ENCODE peak calls at places on chromosome 4, in four cellular contexts. I is HepG2, X is Panc1, D is K562. G is an unnamed sample.
A peak's percentile ranks its signal among the peaks of the same experiment; 100 is the strongest.

GRCh38 chr4:39305902-39306677 is 60.1 kb downstream of the RFC1 start:
- DNase-seq in I (no peak), X (no peak), D (peak; percentile 19), G (no peak)

GRCh38 chr4:139443661-139444060 is 10.3 kb upstream of the RAB33B start:
- DNase-seq in I (no peak), X (no peak), D (peak; percentile 16), G (no peak)

GRCh38 chr4:14308229-14308651 is 680.7 kb upstream of the BOD1L1 start:
- DNase-seq in I (no peak), X (no peak), D (no peak), G (no peak)

GRCh38 chr4:10108818-10109783 is 7.5 kb downstream of the WDR1 start:
- DNase-seq in I (no peak), X (no peak), D (no peak), G (no peak)

GRCh38 chr4:94595880-94596483 is 144.2 kb downstream of the PDLIM5 start:
- DNase-seq in I (peak; percentile 48), X (peak; percentile 27), D (peak; percentile 15), G (peak; percentile 32)

GRCh38 chr4:150525321-150525868 is 56.6 kb upstream of the MAB21L2 start:
- DNase-seq in I (no peak), X (no peak), D (no peak), G (no peak)

GRCh38 chr4:62014982-62015739 is 815.0 kb downstream of the ADGRL3 start:
- DNase-seq in I (no peak), X (no peak), D (no peak), G (no peak)

GRCh38 chr4:95215991-95216605 is 332.7 kb downstream of the UNC5C start:
- DNase-seq in I (no peak), X (no peak), D (no peak), G (no peak)

GRCh38 chr4:85603437-85604336 is 128.7 kb downstream of the ARHGAP24 start:
- DNase-seq in I (no peak), X (no peak), D (no peak), G (no peak)

GRCh38 chr4:157128395-157128794 is 52.4 kb downstream of the GLRB start:
- DNase-seq in I (no peak), X (peak; percentile 2), D (no peak), G (peak; percentile 15)

GRCh38 chr4:508675-509373 is 9.8 kb downstream of the PIGG start:
- DNase-seq in I (no peak), X (no peak), D (no peak), G (no peak)

GRCh38 chr4:44056721-44057151 is 391.9 kb downstream of the KCTD8 start:
- DNase-seq in I (no peak), X (no peak), D (no peak), G (no peak)

DNA sequence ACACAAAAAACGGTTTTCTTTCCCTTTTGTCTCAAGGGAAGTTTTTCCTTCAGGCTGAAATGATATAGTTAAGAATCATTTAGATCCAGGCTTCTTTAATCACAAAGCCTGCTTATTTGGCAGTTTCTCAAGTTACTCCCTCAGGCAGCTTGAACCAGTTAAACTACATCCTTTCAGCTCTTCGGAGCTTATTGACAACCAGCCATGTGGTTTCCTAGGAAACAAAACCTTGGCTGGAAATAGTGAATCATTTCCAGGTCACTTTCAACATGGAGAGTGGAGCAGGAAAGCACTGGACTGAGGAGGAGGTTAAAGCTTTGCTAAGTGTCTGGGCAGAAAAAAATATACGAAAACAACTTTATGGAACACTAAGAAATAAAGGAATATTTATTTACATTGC is 23.0 kb upstream of the AASDH start:
- DNase-seq in I (peak; percentile 72), X (no peak), D (no peak), G (peak; percentile 89)
- TF ChIP-seq REST in I (no peak), X (no peak), D (no peak), G (no peak)

DNA sequence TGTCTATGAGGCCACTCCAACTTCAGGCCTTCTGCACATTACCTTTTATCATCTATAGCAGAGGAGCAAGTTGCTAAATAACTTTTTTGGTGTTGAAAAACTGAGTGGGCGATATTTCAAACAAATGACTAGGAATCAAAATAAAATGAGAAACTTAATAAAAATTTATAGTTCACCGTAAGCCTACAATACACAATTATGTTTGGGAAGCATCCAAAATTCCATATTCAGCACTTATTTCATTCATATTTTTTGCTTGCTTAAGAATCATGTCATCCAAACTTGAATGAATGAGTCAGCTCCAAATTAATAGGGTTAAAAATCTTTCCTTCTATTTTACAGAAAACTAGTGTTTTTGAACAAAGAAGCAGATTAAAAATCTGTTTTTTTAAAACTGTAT is 119.1 kb downstream of the SH3RF1 start:
- DNase-seq in I (no peak), X (no peak), D (no peak), G (no peak)
- TF ChIP-seq TCF7L2 in I (no peak), X (no peak), D (no peak), G (no peak)

DNA sequence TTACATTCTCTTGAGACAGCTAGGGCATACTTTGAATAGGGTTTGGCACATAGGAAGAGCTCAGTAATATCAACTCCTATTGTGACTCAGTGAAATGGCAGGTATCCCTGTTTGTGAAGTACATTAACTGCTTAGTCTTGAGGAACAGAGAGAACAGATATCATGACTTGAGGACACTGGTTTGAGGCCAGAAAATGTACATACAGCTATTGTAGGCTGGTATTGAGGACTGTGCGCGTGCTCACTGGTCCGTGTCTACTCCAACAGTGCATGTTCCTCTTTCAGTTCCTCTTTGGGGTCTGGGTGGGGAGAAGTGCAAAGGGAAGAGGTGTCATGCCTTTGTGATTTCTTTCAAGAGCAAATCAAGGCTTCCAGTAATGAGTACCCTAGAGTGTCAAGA is 34.6 kb upstream of the TBC1D9 start:
- DNase-seq in I (no peak), X (peak; percentile 10), D (no peak), G (no peak)
- H3K27ac ChIP-seq in I (no peak overlapping the region), X (no peak overlapping the region), D (no peak overlapping the region), G (no peak overlapping the region)

DNA sequence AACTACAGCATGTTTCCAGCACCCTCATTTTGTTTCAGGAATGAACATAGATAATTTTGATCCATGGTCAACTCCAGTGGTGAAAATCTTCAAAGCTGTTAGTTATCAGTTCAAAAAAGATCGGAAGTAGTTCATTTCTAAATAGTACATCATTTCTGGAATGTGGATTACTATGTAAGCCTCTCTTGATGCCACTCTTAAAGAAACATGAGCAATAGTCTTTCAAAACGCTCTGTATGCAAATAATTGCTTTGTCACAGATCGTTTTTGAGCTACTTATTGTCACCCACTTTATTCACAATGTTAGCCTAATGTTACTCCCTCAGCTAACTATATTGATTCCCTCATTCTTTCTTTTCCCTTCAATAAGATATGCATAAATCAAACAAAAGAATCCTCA is 65.7 kb downstream of the NEIL3 start:
- DNase-seq in I (no peak), X (no peak), D (no peak), G (no peak)
- TF ChIP-seq REST in I (no peak), X (no peak), D (no peak), G (no peak)

GRCh38 chr4:148444296-148445070 is 2.3 kb upstream of the NR3C2 start:
- DNase-seq in I (no peak), X (no peak), D (peak; percentile 7), G (no peak)

GRCh38 chr4:148441986-148442829 is at the start of gene NR3C2:
- DNase-seq in I (peak; percentile 94), X (peak; percentile 75), D (peak; percentile 99), G (peak; percentile 95)

GRCh38 chr4:148443550-148444295 is 1.5 kb upstream of the NR3C2 start:
- DNase-seq in I (no peak), X (no peak), D (no peak), G (no peak)

GRCh38 chr4:148441624-148441985 is 609 bp downstream of the NR3C2 start:
- DNase-seq in I (no peak), X (no peak), D (no peak), G (no peak)

DNA sequence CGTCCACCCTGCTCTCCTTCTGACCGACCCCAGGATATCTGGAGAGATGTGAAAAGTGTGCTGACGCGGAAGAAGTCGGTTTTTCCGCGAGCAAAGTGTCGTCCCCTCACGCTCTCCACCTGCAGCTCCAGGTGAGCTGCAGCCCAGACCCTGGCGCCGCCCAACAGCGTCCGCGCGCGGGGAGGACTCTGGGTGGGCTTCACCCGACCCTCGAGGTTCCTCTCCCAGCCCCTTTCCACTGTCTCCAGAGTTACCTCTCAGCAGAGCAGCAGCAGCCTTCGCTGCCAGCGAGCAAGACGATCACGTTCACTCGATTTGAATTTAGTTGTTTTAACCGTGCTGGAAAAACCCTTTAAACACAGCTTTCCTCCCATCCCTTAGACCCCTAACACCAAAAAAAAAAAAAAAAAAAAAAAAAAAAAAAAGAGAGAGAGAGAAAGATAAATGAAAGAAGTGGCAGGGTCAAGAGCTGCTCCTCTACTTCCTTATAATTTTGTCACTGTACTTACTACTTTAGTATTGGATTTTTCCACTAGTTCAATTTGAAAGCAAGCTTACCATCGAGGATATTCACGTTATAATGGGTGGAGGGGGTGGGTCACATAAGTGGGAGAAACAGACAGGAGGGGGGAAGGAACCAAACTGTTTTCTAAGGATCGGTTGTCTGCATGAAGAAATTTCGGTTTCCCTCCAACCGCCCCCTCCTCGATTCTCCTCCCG is 776 bp upstream of the NR3C2 start:
- DNase-seq in I (no peak), X (no peak), D (no peak), G (no peak)
- TF ChIP-seq TCF7L2 in I (no peak), X (no peak), D (no peak), G (no peak)

GRCh38 chr4:30746735-30747134 is 26.6 kb downstream of the PCDH7 start:
- DNase-seq in I (no peak), X (no peak), D (no peak), G (no peak)
- H3K27ac ChIP-seq in I (no peak overlapping the region), X (no peak overlapping the region), D (no peak overlapping the region), G (peak overlapping the region; percentile 100)

DNA sequence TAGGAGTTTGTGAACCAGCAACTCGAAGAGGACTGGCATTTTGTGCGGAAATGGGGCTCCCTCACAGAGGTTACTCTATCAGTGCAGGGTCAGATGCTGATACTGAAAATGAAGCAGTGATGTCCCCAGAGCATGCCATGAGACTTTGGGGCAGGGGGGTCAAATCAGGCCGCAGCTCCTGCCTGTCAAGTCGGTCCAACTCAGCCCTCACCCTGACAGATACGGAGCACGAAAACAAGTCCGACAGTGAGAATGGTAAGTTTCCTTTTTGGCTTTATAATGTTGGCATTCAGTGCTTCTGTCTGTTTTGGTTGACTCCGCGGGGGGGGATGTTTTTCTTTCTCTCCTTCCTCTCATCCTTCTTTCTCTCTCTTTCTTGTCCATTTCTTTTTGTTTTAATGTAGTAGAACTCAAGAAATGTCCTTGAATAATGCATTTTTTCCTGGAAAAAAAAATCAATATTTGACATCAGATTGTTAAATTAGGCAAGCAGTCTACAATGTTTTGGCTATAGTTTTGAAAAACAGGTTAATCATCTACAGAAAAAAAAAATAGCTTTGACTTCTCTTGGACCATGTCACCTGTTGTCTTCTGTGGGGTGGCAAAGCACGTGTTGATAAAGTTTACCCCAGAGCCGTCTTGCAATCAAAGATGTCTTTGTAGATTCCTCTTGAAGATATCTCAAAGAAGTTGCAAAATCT is 103.6 kb downstream of the TENM3 start:
- DNase-seq in I (no peak), X (no peak), D (no peak), G (no peak)
- TF ChIP-seq REST in I (no peak), X (no peak), D (no peak), G (no peak)